ENCODE peak calls at places on chromosomes 11 and 22, in five cellular contexts. One of them, this sample, is unnamed.

GRCh38 chr11:38278457-38279141 is 1680.6 kb upstream of the RAG2 start:
- DNase-seq in HepG2: no peak
- DNase-seq in thoracic aorta: no peak
- DNase-seq in neural progenitor cell: no peak
- DNase-seq in upper lobe of right lung: no peak
- DNase-seq in this sample: no peak

GRCh38 chr11:87219266-87219665 is 181.5 kb downstream of the TMEM135 start:
- DNase-seq in HepG2: no peak
- DNase-seq in thoracic aorta: no peak
- DNase-seq in neural progenitor cell: peak
- DNase-seq in upper lobe of right lung: no peak
- DNase-seq in this sample: no peak

GRCh38 chr11:96279421-96280290 is 63.3 kb downstream of the MAML2 start:
- DNase-seq in HepG2: no peak
- DNase-seq in thoracic aorta: no peak
- DNase-seq in neural progenitor cell: no peak
- DNase-seq in upper lobe of right lung: no peak
- DNase-seq in this sample: no peak

GRCh38 chr11:10909141-10909883 is 51.5 kb upstream of the ZBED5 start:
- DNase-seq in HepG2: no peak
- DNase-seq in thoracic aorta: no peak
- DNase-seq in neural progenitor cell: no peak
- DNase-seq in upper lobe of right lung: no peak
- DNase-seq in this sample: no peak

GRCh38 chr11:67634366-67635230 is 4.9 kb upstream of the NUDT8 start:
- DNase-seq in HepG2: no peak
- DNase-seq in thoracic aorta: no peak
- DNase-seq in neural progenitor cell: no peak
- DNase-seq in upper lobe of right lung: peak
- DNase-seq in this sample: peak

GRCh38 chr22:30837531-30837930 is 131.0 kb downstream of the MORC2 start:
- DNase-seq in HepG2: no peak
- DNase-seq in thoracic aorta: no peak
- DNase-seq in neural progenitor cell: no peak
- DNase-seq in upper lobe of right lung: no peak
- DNase-seq in this sample: no peak

GRCh38 chr11:93659841-93660240 is 1.6 kb upstream of the CEP295 start:
- DNase-seq in HepG2: no peak
- DNase-seq in thoracic aorta: no peak
- DNase-seq in neural progenitor cell: no peak
- DNase-seq in upper lobe of right lung: no peak
- DNase-seq in this sample: no peak

GRCh38 chr11:94241896-94242295 is 62.5 kb upstream of the IZUMO1R start:
- DNase-seq in HepG2: no peak
- DNase-seq in thoracic aorta: no peak
- DNase-seq in neural progenitor cell: no peak
- DNase-seq in upper lobe of right lung: no peak
- DNase-seq in this sample: no peak

GRCh38 chr11:46438211-46438610 is 46.6 kb upstream of the CHRM4 start:
- DNase-seq in HepG2: no peak
- DNase-seq in thoracic aorta: no peak
- DNase-seq in neural progenitor cell: no peak
- DNase-seq in upper lobe of right lung: no peak
- DNase-seq in this sample: no peak

GRCh38 chr22:42863349-42863911 is 6.4 kb upstream of the ARFGAP3 start:
- DNase-seq in HepG2: no peak
- DNase-seq in thoracic aorta: no peak
- DNase-seq in neural progenitor cell: no peak
- DNase-seq in upper lobe of right lung: no peak
- DNase-seq in this sample: no peak

GRCh38 chr22:49650336-49651241 is 177.1 kb downstream of the BRD1 start:
- DNase-seq in HepG2: no peak
- DNase-seq in thoracic aorta: no peak
- DNase-seq in neural progenitor cell: no peak
- DNase-seq in upper lobe of right lung: no peak
- DNase-seq in this sample: no peak
- H3K27ac ChIP-seq in HepG2: no peak
- H3K27ac ChIP-seq in thoracic aorta: no peak
- H3K27ac ChIP-seq in neural progenitor cell: no peak
- H3K27ac ChIP-seq in upper lobe of right lung: no peak
- H3K27ac ChIP-seq in this sample: no peak

DNA sequence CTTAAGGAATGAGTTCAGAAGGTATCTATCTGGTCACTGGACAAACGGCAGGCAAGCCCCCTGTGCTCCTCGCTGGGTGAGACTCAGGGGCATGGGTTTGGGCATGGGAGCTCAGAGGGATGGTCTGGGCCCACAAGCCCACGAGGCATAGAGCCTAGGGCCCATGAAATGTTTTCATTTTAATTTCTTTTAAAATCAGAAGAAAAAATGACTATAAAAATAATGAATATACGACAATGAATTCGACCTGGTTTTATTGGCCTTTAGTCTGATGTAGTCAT is 77.9 kb upstream of the WNT7B start:
- DNase-seq in HepG2: no peak
- DNase-seq in thoracic aorta: no peak
- DNase-seq in neural progenitor cell: no peak
- DNase-seq in upper lobe of right lung: peak
- DNase-seq in this sample: no peak
- H3K27ac ChIP-seq in HepG2: no peak
- H3K27ac ChIP-seq in thoracic aorta: peak
- H3K27ac ChIP-seq in neural progenitor cell: no peak
- H3K27ac ChIP-seq in upper lobe of right lung: peak
- H3K27ac ChIP-seq in this sample: peak

DNA sequence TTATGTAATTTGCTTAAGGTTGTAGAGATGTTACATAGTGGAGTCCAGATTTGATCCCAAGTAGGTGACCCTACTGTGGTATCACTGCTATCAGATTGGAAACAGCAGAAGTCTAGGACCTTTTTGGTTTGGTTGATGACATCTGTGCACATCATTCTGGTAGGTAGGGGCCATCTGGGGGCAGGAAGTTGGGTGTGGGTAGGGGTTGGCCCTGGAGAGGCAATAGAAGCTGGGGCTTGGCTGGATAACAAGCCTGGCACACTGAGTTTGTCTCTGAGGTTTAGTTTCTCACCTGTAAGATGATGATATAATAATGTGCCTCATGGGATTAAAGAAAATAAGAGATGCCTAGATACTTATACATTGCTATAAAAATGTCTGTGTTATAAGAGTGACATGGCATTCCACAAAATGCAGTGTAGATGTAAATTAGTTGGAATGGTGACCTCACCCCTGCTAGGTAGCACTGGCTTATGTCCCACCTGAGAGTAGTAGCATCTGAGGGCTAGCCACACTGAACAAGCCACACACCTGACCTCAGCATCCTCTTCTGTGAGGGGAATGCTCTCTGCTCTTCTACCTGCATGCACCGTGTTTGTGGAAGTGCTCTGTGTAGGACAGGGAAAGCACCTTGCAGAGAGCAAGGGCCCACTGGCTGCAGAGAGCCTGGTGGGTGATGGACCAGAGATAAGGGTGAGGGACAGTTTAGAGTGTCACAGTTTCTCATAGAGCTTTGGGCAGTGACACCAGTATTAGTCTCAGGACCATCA is 36.9 kb downstream of the PTPRJ start:
- DNase-seq in HepG2: no peak
- DNase-seq in thoracic aorta: no peak
- DNase-seq in neural progenitor cell: no peak
- DNase-seq in upper lobe of right lung: no peak
- DNase-seq in this sample: no peak
- H3K27ac ChIP-seq in HepG2: no peak
- H3K27ac ChIP-seq in thoracic aorta: no peak
- H3K27ac ChIP-seq in neural progenitor cell: no peak
- H3K27ac ChIP-seq in upper lobe of right lung: no peak
- H3K27ac ChIP-seq in this sample: no peak

GRCh38 chr22:39607093-39607492 is 36.5 kb downstream of the CACNA1I start:
- DNase-seq in HepG2: no peak
- DNase-seq in thoracic aorta: no peak
- DNase-seq in neural progenitor cell: no peak
- DNase-seq in upper lobe of right lung: no peak
- DNase-seq in this sample: no peak
- H3K27ac ChIP-seq in HepG2: no peak
- H3K27ac ChIP-seq in thoracic aorta: no peak
- H3K27ac ChIP-seq in neural progenitor cell: no peak
- H3K27ac ChIP-seq in upper lobe of right lung: no peak
- H3K27ac ChIP-seq in this sample: no peak

GRCh38 chr11:122754028-122754427 is 84.3 kb upstream of the CRTAM start:
- DNase-seq in HepG2: no peak
- DNase-seq in thoracic aorta: no peak
- DNase-seq in neural progenitor cell: no peak
- DNase-seq in upper lobe of right lung: no peak
- DNase-seq in this sample: no peak
- H3K27ac ChIP-seq in HepG2: no peak
- H3K27ac ChIP-seq in thoracic aorta: no peak
- H3K27ac ChIP-seq in neural progenitor cell: no peak
- H3K27ac ChIP-seq in upper lobe of right lung: no peak
- H3K27ac ChIP-seq in this sample: no peak

GRCh38 chr22:50469377-50470305 is 5.2 kb downstream of the SBF1 start:
- DNase-seq in HepG2: no peak
- DNase-seq in thoracic aorta: no peak
- DNase-seq in neural progenitor cell: no peak
- DNase-seq in upper lobe of right lung: peak
- DNase-seq in this sample: no peak
- H3K27ac ChIP-seq in HepG2: no peak
- H3K27ac ChIP-seq in thoracic aorta: no peak
- H3K27ac ChIP-seq in neural progenitor cell: no peak
- H3K27ac ChIP-seq in upper lobe of right lung: peak
- H3K27ac ChIP-seq in this sample: no peak

GRCh38 chr11:126359431-126360048 is 4.1 kb downstream of the ST3GAL4 start:
- DNase-seq in HepG2: no peak
- DNase-seq in thoracic aorta: no peak
- DNase-seq in neural progenitor cell: no peak
- DNase-seq in upper lobe of right lung: peak
- DNase-seq in this sample: no peak
- H3K27ac ChIP-seq in HepG2: no peak
- H3K27ac ChIP-seq in thoracic aorta: no peak
- H3K27ac ChIP-seq in neural progenitor cell: no peak
- H3K27ac ChIP-seq in upper lobe of right lung: peak
- H3K27ac ChIP-seq in this sample: peak

GRCh38 chr11:3893311-3893710 is 37.8 kb downstream of the STIM1 start:
- DNase-seq in HepG2: no peak
- DNase-seq in thoracic aorta: no peak
- DNase-seq in neural progenitor cell: no peak
- DNase-seq in upper lobe of right lung: no peak
- DNase-seq in this sample: no peak

GRCh38 chr11:3891751-3892150 is 36.3 kb downstream of the STIM1 start:
- DNase-seq in HepG2: no peak
- DNase-seq in thoracic aorta: no peak
- DNase-seq in neural progenitor cell: no peak
- DNase-seq in upper lobe of right lung: no peak
- DNase-seq in this sample: no peak

GRCh38 chr11:3894128-3894731 is 38.8 kb downstream of the STIM1 start:
- DNase-seq in HepG2: no peak
- DNase-seq in thoracic aorta: no peak
- DNase-seq in neural progenitor cell: no peak
- DNase-seq in upper lobe of right lung: no peak
- DNase-seq in this sample: no peak

GRCh38 chr11:3890806-3891205 is 35.3 kb downstream of the STIM1 start:
- DNase-seq in HepG2: no peak
- DNase-seq in thoracic aorta: no peak
- DNase-seq in neural progenitor cell: no peak
- DNase-seq in upper lobe of right lung: no peak
- DNase-seq in this sample: no peak

DNA sequence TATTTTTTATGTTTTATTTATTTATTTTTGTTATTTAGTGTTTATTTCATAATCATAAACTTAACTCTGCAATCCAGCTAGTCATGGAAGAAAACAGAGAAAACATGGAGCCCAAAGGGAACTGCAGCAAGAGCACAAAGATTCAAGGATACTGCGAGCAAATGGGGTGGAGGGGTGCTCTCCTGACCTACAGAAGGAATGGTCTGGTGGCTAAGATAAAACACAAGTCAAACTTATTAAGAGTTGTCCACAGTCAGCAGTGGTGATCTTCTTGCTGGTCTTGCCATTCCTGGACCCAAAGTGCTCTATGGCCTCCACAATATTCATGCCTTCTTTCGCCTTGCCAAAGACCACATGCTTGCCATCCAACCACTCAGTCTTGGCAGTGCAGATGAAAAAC is 36.7 kb downstream of the STIM1 start:
- DNase-seq in HepG2: no peak
- DNase-seq in thoracic aorta: no peak
- DNase-seq in neural progenitor cell: no peak
- DNase-seq in upper lobe of right lung: no peak
- DNase-seq in this sample: no peak
- H3K27ac ChIP-seq in HepG2: no peak
- H3K27ac ChIP-seq in thoracic aorta: peak
- H3K27ac ChIP-seq in neural progenitor cell: no peak
- H3K27ac ChIP-seq in upper lobe of right lung: no peak
- H3K27ac ChIP-seq in this sample: no peak

DNA sequence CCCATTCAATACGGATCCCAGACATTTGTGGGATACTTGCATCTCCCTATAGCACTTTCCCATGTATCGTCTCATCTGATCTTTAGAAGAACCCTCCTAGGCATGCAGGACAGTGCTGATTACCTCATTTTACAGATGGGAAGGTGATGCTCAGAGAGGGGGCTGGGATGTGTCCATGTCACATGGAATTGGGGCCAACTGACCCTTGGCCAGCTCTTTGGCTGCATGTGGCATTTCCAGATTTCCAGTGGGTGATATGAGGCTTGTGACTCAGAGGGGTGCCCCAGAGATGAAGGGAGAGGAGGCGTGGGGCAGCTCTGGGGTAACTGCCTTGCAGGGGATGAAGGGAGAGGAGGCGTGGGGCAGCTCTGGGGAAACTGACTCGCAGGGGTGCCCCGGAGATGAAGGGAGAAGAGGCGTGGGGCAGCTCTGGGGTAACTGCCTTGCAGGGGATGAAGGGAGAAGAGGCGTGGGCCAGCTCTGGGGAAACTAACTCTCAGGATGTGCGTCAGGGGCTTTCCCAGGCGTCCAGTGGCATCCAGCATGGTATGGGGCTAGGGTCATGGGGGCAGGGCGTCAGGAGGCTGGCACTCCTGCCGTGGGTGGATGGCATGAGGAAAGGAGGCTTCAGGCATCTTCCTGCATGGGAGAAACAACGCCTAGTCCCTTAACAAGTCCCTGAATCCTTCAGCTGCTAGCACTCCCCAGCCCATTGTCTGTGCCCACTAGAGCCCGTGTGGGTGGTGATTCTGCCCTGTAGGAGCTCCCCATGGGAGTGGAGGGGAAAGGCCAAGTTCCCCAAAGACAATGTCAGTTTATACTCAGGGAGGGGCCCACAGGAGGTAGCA is 11.9 kb upstream of the CERK start:
- DNase-seq in HepG2: no peak
- DNase-seq in thoracic aorta: no peak
- DNase-seq in neural progenitor cell: no peak
- DNase-seq in upper lobe of right lung: peak
- DNase-seq in this sample: no peak
- H3K27ac ChIP-seq in HepG2: no peak
- H3K27ac ChIP-seq in thoracic aorta: no peak
- H3K27ac ChIP-seq in neural progenitor cell: no peak
- H3K27ac ChIP-seq in upper lobe of right lung: peak
- H3K27ac ChIP-seq in this sample: no peak

DNA sequence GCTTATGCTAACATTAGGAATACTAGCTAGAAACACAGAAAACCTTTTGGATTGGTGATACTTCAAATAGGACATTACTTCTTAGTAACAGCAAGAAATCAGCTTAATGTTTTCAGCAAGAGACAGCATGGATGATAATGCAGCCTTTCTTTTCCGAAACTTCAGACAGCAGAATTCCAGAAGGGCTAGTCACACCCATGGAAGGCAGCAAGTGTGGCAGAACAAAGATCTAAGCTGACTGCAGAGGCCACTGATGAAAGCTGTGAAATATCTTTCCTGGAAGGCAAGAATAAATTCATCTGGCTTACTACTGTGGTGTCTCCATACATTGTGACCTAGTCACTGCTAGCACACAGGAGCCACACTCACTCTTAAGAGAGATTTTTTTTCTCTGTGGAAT is 100.3 kb downstream of the CCDC83 start:
- DNase-seq in HepG2: no peak
- DNase-seq in thoracic aorta: no peak
- DNase-seq in neural progenitor cell: no peak
- DNase-seq in upper lobe of right lung: no peak
- DNase-seq in this sample: no peak
- H3K27ac ChIP-seq in HepG2: no peak
- H3K27ac ChIP-seq in thoracic aorta: no peak
- H3K27ac ChIP-seq in neural progenitor cell: no peak
- H3K27ac ChIP-seq in upper lobe of right lung: no peak
- H3K27ac ChIP-seq in this sample: peak

This sample was measured in coronary artery.